ENCODE peak calls at places on chromosomes 4 and X, in five cellular contexts. L, Q, N, O and V are unnamed samples.

GRCh38 chrX:100512471-100512870 is 72.3 kb upstream of the TNMD start:
- DNase-seq in O (no peak), L (peak; percentile 15), N (no peak), Q (no peak), V (no peak)

GRCh38 chr4:182642831-182643230 is 274.4 kb downstream of the DCTD start:
- DNase-seq in O (no peak), Q (peak; percentile 66), N (no peak), L (no peak), V (no peak)

GRCh38 chrX:100654256-100654655 is 10.3 kb downstream of the SRPX2 start:
- DNase-seq in N (no peak), O (no peak), Q (no peak), L (peak; percentile 9), V (no peak)

GRCh38 chrX:133859860-133860259 is 125.5 kb downstream of the GPC3 start:
- DNase-seq in Q (no peak), O (peak; percentile 2), N (no peak), L (no peak), V (no peak)

GRCh38 chrX:19629541-19629940 is 114.2 kb upstream of the MAP3K15 start:
- DNase-seq in L (no peak), Q (no peak), O (no peak), N (no peak), V (no peak)

GRCh38 chr4:119550857-119551532 is 77.6 kb downstream of the PDE5A start:
- DNase-seq in Q (no peak), L (peak; percentile 95), O (no peak), N (no peak), V (no peak)

GRCh38 chr4:152808670-152809069 is 28.9 kb downstream of the ARFIP1 start:
- DNase-seq in L (no peak), O (no peak), N (no peak), Q (no peak), V (no peak)

GRCh38 chr4:137510866-137511265 is 21.4 kb downstream of the PCDH18 start:
- DNase-seq in Q (no peak), L (no peak), N (peak; percentile 41), O (no peak), V (no peak)

GRCh38 chr4:180665994-180666818 is 1577.0 kb upstream of the TENM3 start:
- DNase-seq in L (peak; percentile 86), O (no peak), Q (peak; percentile 11), N (peak; percentile 6), V (peak; percentile 50)

GRCh38 chrX:119127643-119128042 is at the start of gene KIAA1210:
- DNase-seq in L (no peak), Q (no peak), O (no peak), N (no peak), V (no peak)

GRCh38 chr4:147041376-147041775 is 95.7 kb upstream of the TTC29 start:
- DNase-seq in O (no peak), N (no peak), Q (no peak), L (no peak), V (no peak)

GRCh38 chrX:22534643-22535042 is 261.9 kb downstream of the CBLL2 start:
- DNase-seq in O (no peak), L (no peak), N (peak; percentile 3), Q (no peak), V (no peak)

GRCh38 chrX:80817002-80817401 is 7.3 kb upstream of the BRWD3 start:
- DNase-seq in Q (no peak), L (no peak), O (no peak), N (no peak), V (no peak)

GRCh38 chr4:12679217-12679616 is 804.9 kb downstream of the RAB28 start:
- DNase-seq in N (no peak), O (no peak), Q (no peak), L (no peak), V (no peak)

GRCh38 chrX:153460826-153461225 is 9.6 kb downstream of the HAUS7 start:
- DNase-seq in O (no peak), L (peak; percentile 69), N (peak; percentile 29), Q (no peak), V (no peak)

GRCh38 chrX:108396188-108396885 is 41.9 kb downstream of the COL4A6 start:
- DNase-seq in L (no peak), N (no peak), O (no peak), Q (no peak), V (no peak)

GRCh38 chr4:13840573-13841185 is 213.2 kb upstream of the BOD1L1 start:
- DNase-seq in O (no peak), N (peak; percentile 6), Q (no peak), L (no peak), V (no peak)

GRCh38 chr4:113835005-113835404 is 73.5 kb upstream of the CAMK2D start:
- DNase-seq in L (no peak), O (no peak), Q (no peak), N (no peak), V (no peak)

GRCh38 chr4:10596586-10597285 is 87.8 kb downstream of the CLNK start:
- DNase-seq in Q (no peak), O (no peak), L (no peak), N (no peak), V (no peak)

GRCh38 chr4:114598191-114599121 is at the start of gene UGT8:
- DNase-seq in Q (no peak), N (no peak), O (no peak), L (peak; percentile 87), V (peak; percentile 43)

GRCh38 chr4:10253765-10254164 is 137.2 kb upstream of the WDR1 start:
- DNase-seq in L (no peak), Q (no peak), N (no peak), O (no peak), V (no peak)

GRCh38 chr4:137083571-137083970 is 448.7 kb downstream of the PCDH18 start:
- DNase-seq in Q (no peak), O (no peak), L (no peak), N (no peak), V (no peak)

GRCh38 chrX:107676559-107677378 is 48.5 kb downstream of the PRPS1 start:
- DNase-seq in N (peak; percentile 84), Q (peak; percentile 74), O (peak; percentile 87), L (no peak), V (no peak)

GRCh38 chr4:144894525-144894924 is 203.5 kb downstream of the ANAPC10 start:
- DNase-seq in Q (no peak), O (peak; percentile 7), L (no peak), N (no peak), V (no peak)

GRCh38 chrX:9788908-9789307 is 2.7 kb downstream of the SHROOM2 start:
- DNase-seq in Q (peak; percentile 88), N (no peak), L (no peak), O (no peak), V (no peak)

GRCh38 chrX:130738638-130739195 is 164.3 kb downstream of the ENOX2 start:
- DNase-seq in O (no peak), N (no peak), Q (no peak), L (peak; percentile 12), V (peak; percentile 9)

DNA sequence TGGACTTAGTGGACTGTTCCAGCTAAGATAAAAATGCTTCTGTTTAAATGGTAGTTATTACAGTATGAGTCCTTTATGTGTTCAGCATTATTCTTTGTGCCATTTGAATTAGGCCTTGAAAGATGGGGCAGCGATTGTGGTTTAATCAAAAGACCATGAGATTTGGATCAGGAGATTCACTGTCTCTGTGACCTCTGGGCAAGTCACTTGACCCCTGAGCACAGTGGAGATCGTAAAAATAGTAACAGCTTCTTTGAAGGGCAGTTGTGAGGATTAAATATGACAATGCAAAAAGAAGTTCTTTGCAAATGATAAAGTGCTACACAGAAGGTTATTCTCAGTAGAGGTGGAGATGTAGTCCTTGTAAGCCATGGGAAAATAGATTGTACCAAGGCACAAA is 10.8 kb downstream of the CXCR3 start:
- DNase-seq in L (no peak), N (no peak), Q (no peak), O (no peak), V (no peak)
- H3K4me3 ChIP-seq in L (no peak overlapping the region), N (no peak overlapping the region), Q (no peak overlapping the region), O (no peak overlapping the region), V (no peak overlapping the region)

DNA sequence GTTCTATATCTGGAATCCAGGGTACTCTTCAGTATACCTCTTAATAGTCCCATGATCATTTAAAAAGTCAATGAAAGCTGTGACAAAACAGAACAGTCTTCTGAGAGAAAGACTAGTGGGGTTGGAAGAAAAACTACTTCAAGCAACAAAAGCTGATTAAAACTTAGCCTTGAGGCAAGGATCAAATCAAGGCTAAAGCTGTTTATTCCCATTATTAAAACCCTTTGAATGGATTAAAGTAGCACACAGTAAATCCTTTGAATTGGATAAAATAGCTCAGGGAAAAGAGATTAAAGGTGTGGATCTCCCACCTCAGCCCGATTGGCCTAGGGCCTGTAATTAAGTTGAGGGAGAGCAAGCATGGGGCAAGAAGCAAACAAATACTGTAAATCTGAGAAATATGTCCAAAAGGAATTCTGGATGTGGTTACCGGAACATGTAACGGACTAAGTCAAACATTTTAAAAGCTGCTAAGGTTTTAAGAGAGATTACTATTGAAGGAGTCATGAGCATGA is 257.4 kb upstream of the NEIL3 start:
- DNase-seq in L (no peak), N (no peak), O (no peak), Q (no peak), V (no peak)
- H3K4me3 ChIP-seq in L (no peak overlapping the region), N (no peak overlapping the region), O (no peak overlapping the region), Q (no peak overlapping the region), V (no peak overlapping the region)

DNA sequence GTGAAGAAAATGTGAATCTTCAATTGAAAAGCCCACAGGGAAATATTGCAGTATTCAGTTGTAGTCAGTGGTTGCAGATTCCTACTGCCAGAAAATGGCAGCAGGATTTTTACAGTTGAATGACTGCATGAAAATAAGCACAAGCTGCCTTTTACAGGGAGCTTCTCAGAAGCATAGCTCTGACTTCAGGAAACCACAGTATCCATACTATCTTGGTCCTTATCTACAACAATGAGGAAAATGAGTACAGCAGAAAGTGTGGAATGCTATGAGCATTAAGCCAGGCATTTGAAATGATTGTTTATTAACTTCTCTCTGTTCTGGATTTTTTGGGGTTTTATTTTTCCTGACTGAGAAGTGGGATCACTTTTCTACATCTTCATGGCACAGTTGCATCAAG is 34.6 kb upstream of the PRRG1 start:
- DNase-seq in Q (no peak), O (no peak), L (no peak), N (no peak), V (no peak)
- H3K4me3 ChIP-seq in Q (no peak overlapping the region), O (no peak overlapping the region), L (no peak overlapping the region), N (no peak overlapping the region), V (no peak overlapping the region)

GRCh38 chrX:71164071-71164470 is 19.4 kb downstream of the NLGN3 start:
- DNase-seq in N (no peak), L (no peak), O (no peak), Q (no peak), V (no peak)

GRCh38 chrX:71159335-71159734 is 14.7 kb downstream of the NLGN3 start:
- DNase-seq in L (no peak), Q (no peak), N (no peak), O (no peak), V (no peak)

GRCh38 chrX:71160475-71160874 is 15.8 kb downstream of the NLGN3 start:
- DNase-seq in Q (no peak), O (no peak), L (no peak), N (no peak), V (no peak)

GRCh38 chrX:71166461-71166860 is 21.8 kb downstream of the NLGN3 start:
- DNase-seq in L (no peak), N (no peak), O (no peak), Q (no peak), V (no peak)

GRCh38 chrX:71163010-71163409 is 18.4 kb downstream of the NLGN3 start:
- DNase-seq in L (peak; percentile 44), O (no peak), N (no peak), Q (no peak), V (no peak)
- H3K4me3 ChIP-seq in L (no peak overlapping the region), O (no peak overlapping the region), N (no peak overlapping the region), Q (no peak overlapping the region), V (no peak overlapping the region)

GRCh38 chr4:84966382-84967291 is at the start of gene WDFY3:
- DNase-seq in O (peak; percentile 86), Q (no peak), L (peak; percentile 92), N (peak; percentile 90), V (peak; percentile 73)
- H3K4me3 ChIP-seq in O (peak within 1 kb of the TSS; percentile 77), Q (peak within 1 kb of the TSS; percentile 73), L (peak within 1 kb of the TSS; percentile 94), N (peak within 1 kb of the TSS; percentile 87), V (peak within 1 kb of the TSS; percentile 63)

GRCh38 chr4:2932951-2933565 is 30.1 kb downstream of the NOP14 start:
- DNase-seq in L (no peak), Q (no peak), N (no peak), O (no peak), V (no peak)
- H3K4me3 ChIP-seq in L (peak overlapping the region; percentile 92), Q (peak overlapping the region; percentile 56), N (peak overlapping the region; percentile 84), O (peak overlapping the region; percentile 98), V (no peak overlapping the region)